ENCODE peak calls at places on chromosomes 13 and 19, in seven cellular contexts. V is left ventricle myocardium inferior; J is mucosa of gallbladder; A is stimulated activated CD4-positive, alpha-beta T cell treated with anti-CD3 and anti-CD28 coated beads, TNF-alpha, amount 100 ng/mL, for 48 hours; P is GM04504; U is SK-MEL-5; S is Caki2. D is an unnamed sample.

GRCh38 chr19:28841531-28841930 is 371.4 kb downstream of the UQCRFS1 start:
- DNase-seq in V (no peak), J (no peak), A (no peak), P (no peak), U (no peak), S (no peak), D (no peak)

GRCh38 chr13:20547479-20547908 is 19.5 kb upstream of the IFT88 start:
- DNase-seq in V (no peak), J (peak), A (no peak), P (no peak), U (no peak), S (peak), D (no peak)

GRCh38 chr13:102836471-102836870 is 9.4 kb upstream of the ERCC5 start:
- DNase-seq in V (no peak), J (no peak), A (no peak), P (no peak), U (no peak), S (no peak), D (no peak)

GRCh38 chr13:23626730-23627129 is 56.5 kb downstream of the TNFRSF19 start:
- DNase-seq in V (no peak), J (no peak), A (no peak), P (no peak), U (no peak), S (no peak), D (no peak)

GRCh38 chr13:35978607-35979316 is 152.4 kb downstream of the DCLK1 start:
- DNase-seq in V (no peak), J (peak), A (no peak), P (peak), U (peak), S (peak), D (no peak)

GRCh38 chr13:39462906-39463305 is 140.1 kb downstream of the LHFPL6 start:
- DNase-seq in V (no peak), J (no peak), A (no peak), P (no peak), U (no peak), S (no peak), D (no peak)

GRCh38 chr13:72774019-72774418 is 7.7 kb downstream of the DIS3 start:
- DNase-seq in V (no peak), J (no peak), A (no peak), P (no peak), U (no peak), S (no peak), D (no peak)

GRCh38 chr19:43362179-43362578 is 8.7 kb downstream of the CD177 start:
- DNase-seq in V (no peak), J (no peak), A (no peak), P (peak), U (no peak), S (no peak), D (peak)

GRCh38 chr19:10508036-10508435 is 4.9 kb upstream of the KEAP1 start:
- DNase-seq in V (no peak), J (no peak), A (no peak), P (no peak), U (no peak), S (no peak), D (no peak)

GRCh38 chr13:51764184-51765141 is 39.5 kb downstream of the DHRS12 start:
- DNase-seq in V (peak), J (peak), A (peak), P (no peak), U (no peak), S (peak), D (peak)

GRCh38 chr13:49810825-49811526 is 18.5 kb upstream of the KPNA3 start:
- DNase-seq in V (no peak), J (no peak), A (no peak), P (no peak), U (no peak), S (no peak), D (no peak)

GRCh38 chr13:108947551-108948030 is 318.2 kb downstream of the MYO16 start:
- DNase-seq in V (no peak), J (no peak), A (no peak), P (peak), U (no peak), S (no peak), D (peak)

GRCh38 chr19:33348301-33349010 is 25.1 kb upstream of the CEBPG start:
- DNase-seq in V (no peak), J (no peak), A (no peak), P (peak), U (no peak), S (no peak), D (no peak)

GRCh38 chr19:47498561-47498960 is 14.5 kb upstream of the KPTN start:
- DNase-seq in V (no peak), J (no peak), A (no peak), P (no peak), U (no peak), S (no peak), D (no peak)

GRCh38 chr13:30331331-30331771 is 24.0 kb upstream of the KATNAL1 start:
- DNase-seq in V (peak), J (peak), A (no peak), P (no peak), U (peak), S (no peak), D (no peak)

GRCh38 chr19:16315825-16316505 is 8.7 kb upstream of the KLF2 start:
- DNase-seq in V (peak), J (peak), A (no peak), P (peak), U (no peak), S (no peak), D (peak)

GRCh38 chr13:101977475-101977874 is 424.4 kb downstream of the FGF14 start:
- DNase-seq in V (no peak), J (no peak), A (no peak), P (no peak), U (no peak), S (no peak), D (no peak)

GRCh38 chr13:112697756-112698655 is 8.2 kb downstream of the ATP11A start:
- DNase-seq in V (no peak), J (no peak), A (no peak), P (peak), U (no peak), S (no peak), D (peak)

GRCh38 chr19:35040474-35040825 is 1.1 kb upstream of the HPN start:
- DNase-seq in V (no peak), J (no peak), A (no peak), P (no peak), U (no peak), S (no peak), D (no peak)

GRCh38 chr19:45104658-45105384 is 11.8 kb downstream of the PPP1R37 start:
- DNase-seq in V (no peak), J (no peak), A (no peak), P (no peak), U (no peak), S (no peak), D (no peak)

GRCh38 chr19:55461259-55461973 is at the start of gene ISOC2:
- DNase-seq in V (peak), J (peak), A (peak), P (peak), U (peak), S (peak), D (peak)

GRCh38 chr13:60229708-60230272 is 66.1 kb upstream of the DIAPH3 start:
- DNase-seq in V (no peak), J (no peak), A (no peak), P (no peak), U (no peak), S (peak), D (no peak)

GRCh38 chr13:109718726-109719125 is 67.7 kb downstream of the IRS2 start:
- DNase-seq in V (no peak), J (no peak), A (no peak), P (no peak), U (peak), S (no peak), D (no peak)

GRCh38 chr19:46878613-46879375 is 18.0 kb downstream of the ARHGAP35 start:
- DNase-seq in V (no peak), J (no peak), A (no peak), P (peak), U (no peak), S (peak), D (no peak)

GRCh38 chr13:69935043-69935442 is 172.6 kb upstream of the ATXN8OS start:
- DNase-seq in V (no peak), J (no peak), A (no peak), P (no peak), U (peak), S (peak), D (no peak)

GRCh38 chr13:54593504-54593903 is 1564.9 kb downstream of the OLFM4 start:
- DNase-seq in V (no peak), J (no peak), A (no peak), P (no peak), U (no peak), S (no peak), D (no peak)

GRCh38 chr19:43773725-43774102 is 7.1 kb downstream of the KCNN4 start:
- DNase-seq in V (no peak), J (no peak), A (no peak), P (no peak), U (no peak), S (no peak), D (no peak)

GRCh38 chr19:42121666-42122069 is 10.6 kb downstream of the POU2F2 start:
- DNase-seq in V (peak), J (no peak), A (peak), P (peak), U (no peak), S (no peak), D (peak)

GRCh38 chr13:37192986-37193385 is 87.5 kb upstream of the CSNK1A1L start:
- DNase-seq in V (no peak), J (no peak), A (no peak), P (no peak), U (no peak), S (no peak), D (no peak)

GRCh38 chr19:5360003-5360820 is 19.6 kb upstream of the PTPRS start:
- DNase-seq in V (no peak), J (no peak), A (no peak), P (no peak), U (no peak), S (no peak), D (no peak)

GRCh38 chr13:52195052-52195837 is 35.8 kb upstream of the NEK3 start:
- DNase-seq in V (peak), J (peak), A (peak), P (no peak), U (no peak), S (no peak), D (peak)

GRCh38 chr19:11306337-11306736 is 10.4 kb downstream of the TSPAN16 start:
- DNase-seq in V (no peak), J (no peak), A (no peak), P (no peak), U (no peak), S (no peak), D (no peak)

GRCh38 chr19:46623915-46624502 is 880 bp downstream of the PTGIR start:
- DNase-seq in V (no peak), J (no peak), A (no peak), P (no peak), U (no peak), S (no peak), D (no peak)

GRCh38 chr13:110067355-110068175 is 239.4 kb downstream of the COL4A1 start:
- DNase-seq in V (peak), J (no peak), A (no peak), P (no peak), U (no peak), S (no peak), D (no peak)

GRCh38 chr13:25687622-25688225 is 315.9 kb downstream of the ATP8A2 start:
- DNase-seq in V (no peak), J (peak), A (no peak), P (no peak), U (no peak), S (no peak), D (no peak)

GRCh38 chr19:40601061-40601973 is at the start of gene LTBP4:
- DNase-seq in V (peak), J (no peak), A (no peak), P (no peak), U (no peak), S (no peak), D (no peak)

GRCh38 chr19:566403-566802 is 6.0 kb upstream of the BSG start:
- DNase-seq in V (no peak), J (peak), A (no peak), P (no peak), U (no peak), S (no peak), D (no peak)